ENCODE peak calls at places on chromosomes 7 and 10, in five cellular contexts. One of them, this sample, is unnamed.
A peak's percentile ranks its signal among the peaks of the same experiment; 100 is the strongest.

GRCh38 chr7:30779574-30779973 is 8.4 kb downstream of the MINDY4 start:
- DNase-seq in brain microvascular endothelial cell: no peak
- DNase-seq in C1 segment of cervical spinal cord: no peak
- DNase-seq in activated CD4-positive, alpha-beta memory T cell treated with anti-CD3 and anti-CD28 coated beads, Interleukin-2, amount 10 ng/mL, durations not matched to agents 7 days and 5 days: no peak
- DNase-seq in activated CD4-positive, CD25-positive, alpha-beta regulatory T cell: no peak
- DNase-seq in this sample: no peak

GRCh38 chr7:28958235-28958945 is at the start of gene TRIL:
- DNase-seq in brain microvascular endothelial cell: peak; percentile 45
- DNase-seq in C1 segment of cervical spinal cord: peak; percentile 62
- DNase-seq in activated CD4-positive, alpha-beta memory T cell treated with anti-CD3 and anti-CD28 coated beads, Interleukin-2, amount 10 ng/mL, durations not matched to agents 7 days and 5 days: no peak
- DNase-seq in activated CD4-positive, CD25-positive, alpha-beta regulatory T cell: no peak
- DNase-seq in this sample: peak; percentile 85

GRCh38 chr10:110373059-110373458 is 68.3 kb upstream of the SMNDC1 start:
- DNase-seq in brain microvascular endothelial cell: no peak
- DNase-seq in C1 segment of cervical spinal cord: no peak
- DNase-seq in activated CD4-positive, alpha-beta memory T cell treated with anti-CD3 and anti-CD28 coated beads, Interleukin-2, amount 10 ng/mL, durations not matched to agents 7 days and 5 days: no peak
- DNase-seq in activated CD4-positive, CD25-positive, alpha-beta regulatory T cell: no peak
- DNase-seq in this sample: no peak

GRCh38 chr7:96800824-96801223 is 91.2 kb upstream of the SEM1 start:
- DNase-seq in brain microvascular endothelial cell: no peak
- DNase-seq in C1 segment of cervical spinal cord: no peak
- DNase-seq in activated CD4-positive, alpha-beta memory T cell treated with anti-CD3 and anti-CD28 coated beads, Interleukin-2, amount 10 ng/mL, durations not matched to agents 7 days and 5 days: no peak
- DNase-seq in activated CD4-positive, CD25-positive, alpha-beta regulatory T cell: no peak
- DNase-seq in this sample: no peak

GRCh38 chr7:101905203-101905865 is 87.9 kb downstream of the CUX1 start:
- DNase-seq in brain microvascular endothelial cell: no peak
- DNase-seq in C1 segment of cervical spinal cord: no peak
- DNase-seq in activated CD4-positive, alpha-beta memory T cell treated with anti-CD3 and anti-CD28 coated beads, Interleukin-2, amount 10 ng/mL, durations not matched to agents 7 days and 5 days: no peak
- DNase-seq in activated CD4-positive, CD25-positive, alpha-beta regulatory T cell: no peak
- DNase-seq in this sample: no peak

GRCh38 chr10:73877533-73878160 is 3.3 kb upstream of the CAMK2G start:
- DNase-seq in brain microvascular endothelial cell: no peak
- DNase-seq in C1 segment of cervical spinal cord: no peak
- DNase-seq in activated CD4-positive, alpha-beta memory T cell treated with anti-CD3 and anti-CD28 coated beads, Interleukin-2, amount 10 ng/mL, durations not matched to agents 7 days and 5 days: no peak
- DNase-seq in activated CD4-positive, CD25-positive, alpha-beta regulatory T cell: no peak
- DNase-seq in this sample: no peak

GRCh38 chr7:56199639-56200038 is 83.4 kb upstream of the NUPR2 start:
- DNase-seq in brain microvascular endothelial cell: peak; percentile 1
- DNase-seq in C1 segment of cervical spinal cord: no peak
- DNase-seq in activated CD4-positive, alpha-beta memory T cell treated with anti-CD3 and anti-CD28 coated beads, Interleukin-2, amount 10 ng/mL, durations not matched to agents 7 days and 5 days: no peak
- DNase-seq in activated CD4-positive, CD25-positive, alpha-beta regulatory T cell: no peak
- DNase-seq in this sample: no peak

GRCh38 chr7:28442540-28443420 is 30.5 kb downstream of the CREB5 start:
- DNase-seq in brain microvascular endothelial cell: no peak
- DNase-seq in C1 segment of cervical spinal cord: no peak
- DNase-seq in activated CD4-positive, alpha-beta memory T cell treated with anti-CD3 and anti-CD28 coated beads, Interleukin-2, amount 10 ng/mL, durations not matched to agents 7 days and 5 days: no peak
- DNase-seq in activated CD4-positive, CD25-positive, alpha-beta regulatory T cell: no peak
- DNase-seq in this sample: no peak

GRCh38 chr7:105621617-105622016 is 40.3 kb upstream of the EFCAB10 start:
- DNase-seq in brain microvascular endothelial cell: no peak
- DNase-seq in C1 segment of cervical spinal cord: peak; percentile 5
- DNase-seq in activated CD4-positive, alpha-beta memory T cell treated with anti-CD3 and anti-CD28 coated beads, Interleukin-2, amount 10 ng/mL, durations not matched to agents 7 days and 5 days: no peak
- DNase-seq in activated CD4-positive, CD25-positive, alpha-beta regulatory T cell: no peak
- DNase-seq in this sample: peak; percentile 65

GRCh38 chr10:100319736-100320135 is 10.3 kb downstream of the PKD2L1 start:
- DNase-seq in brain microvascular endothelial cell: no peak
- DNase-seq in C1 segment of cervical spinal cord: no peak
- DNase-seq in activated CD4-positive, alpha-beta memory T cell treated with anti-CD3 and anti-CD28 coated beads, Interleukin-2, amount 10 ng/mL, durations not matched to agents 7 days and 5 days: no peak
- DNase-seq in activated CD4-positive, CD25-positive, alpha-beta regulatory T cell: no peak
- DNase-seq in this sample: no peak

GRCh38 chr10:103416436-103417147 is 20.2 kb downstream of the PDCD11 start:
- DNase-seq in brain microvascular endothelial cell: peak; percentile 60
- DNase-seq in C1 segment of cervical spinal cord: no peak
- DNase-seq in activated CD4-positive, alpha-beta memory T cell treated with anti-CD3 and anti-CD28 coated beads, Interleukin-2, amount 10 ng/mL, durations not matched to agents 7 days and 5 days: peak; percentile 77
- DNase-seq in activated CD4-positive, CD25-positive, alpha-beta regulatory T cell: no peak
- DNase-seq in this sample: peak; percentile 46

GRCh38 chr7:81632418-81632817 is 137.4 kb downstream of the HGF start:
- DNase-seq in brain microvascular endothelial cell: no peak
- DNase-seq in C1 segment of cervical spinal cord: no peak
- DNase-seq in activated CD4-positive, alpha-beta memory T cell treated with anti-CD3 and anti-CD28 coated beads, Interleukin-2, amount 10 ng/mL, durations not matched to agents 7 days and 5 days: no peak
- DNase-seq in activated CD4-positive, CD25-positive, alpha-beta regulatory T cell: no peak
- DNase-seq in this sample: no peak

GRCh38 chr10:69278446-69278963 is at the start of gene HK1:
- DNase-seq in brain microvascular endothelial cell: peak; percentile 45
- DNase-seq in C1 segment of cervical spinal cord: no peak
- DNase-seq in activated CD4-positive, alpha-beta memory T cell treated with anti-CD3 and anti-CD28 coated beads, Interleukin-2, amount 10 ng/mL, durations not matched to agents 7 days and 5 days: no peak
- DNase-seq in activated CD4-positive, CD25-positive, alpha-beta regulatory T cell: no peak
- DNase-seq in this sample: no peak

GRCh38 chr10:107579970-107580369 is 415.5 kb upstream of the SORCS1 start:
- DNase-seq in brain microvascular endothelial cell: no peak
- DNase-seq in C1 segment of cervical spinal cord: no peak
- DNase-seq in activated CD4-positive, alpha-beta memory T cell treated with anti-CD3 and anti-CD28 coated beads, Interleukin-2, amount 10 ng/mL, durations not matched to agents 7 days and 5 days: no peak
- DNase-seq in activated CD4-positive, CD25-positive, alpha-beta regulatory T cell: no peak
- DNase-seq in this sample: no peak

GRCh38 chr7:116560021-116560970 is 35.5 kb downstream of the CAV1 start:
- DNase-seq in brain microvascular endothelial cell: no peak
- DNase-seq in C1 segment of cervical spinal cord: no peak
- DNase-seq in activated CD4-positive, alpha-beta memory T cell treated with anti-CD3 and anti-CD28 coated beads, Interleukin-2, amount 10 ng/mL, durations not matched to agents 7 days and 5 days: no peak
- DNase-seq in activated CD4-positive, CD25-positive, alpha-beta regulatory T cell: no peak
- DNase-seq in this sample: no peak

GRCh38 chr7:158377800-158378623 is 209.6 kb downstream of the PTPRN2 start:
- DNase-seq in brain microvascular endothelial cell: no peak
- DNase-seq in C1 segment of cervical spinal cord: no peak
- DNase-seq in activated CD4-positive, alpha-beta memory T cell treated with anti-CD3 and anti-CD28 coated beads, Interleukin-2, amount 10 ng/mL, durations not matched to agents 7 days and 5 days: no peak
- DNase-seq in activated CD4-positive, CD25-positive, alpha-beta regulatory T cell: no peak
- DNase-seq in this sample: no peak

GRCh38 chr7:137091396-137091795 is 222.9 kb downstream of the CHRM2 start:
- DNase-seq in brain microvascular endothelial cell: peak; percentile 20
- DNase-seq in C1 segment of cervical spinal cord: no peak
- DNase-seq in activated CD4-positive, alpha-beta memory T cell treated with anti-CD3 and anti-CD28 coated beads, Interleukin-2, amount 10 ng/mL, durations not matched to agents 7 days and 5 days: no peak
- DNase-seq in activated CD4-positive, CD25-positive, alpha-beta regulatory T cell: no peak
- DNase-seq in this sample: no peak

GRCh38 chr7:91194841-91195240 is 69.4 kb upstream of the FZD1 start:
- DNase-seq in brain microvascular endothelial cell: no peak
- DNase-seq in C1 segment of cervical spinal cord: no peak
- DNase-seq in activated CD4-positive, alpha-beta memory T cell treated with anti-CD3 and anti-CD28 coated beads, Interleukin-2, amount 10 ng/mL, durations not matched to agents 7 days and 5 days: no peak
- DNase-seq in activated CD4-positive, CD25-positive, alpha-beta regulatory T cell: no peak
- DNase-seq in this sample: no peak

GRCh38 chr7:47153076-47153475 is 428.8 kb downstream of the TNS3 start:
- DNase-seq in brain microvascular endothelial cell: peak; percentile 96
- DNase-seq in C1 segment of cervical spinal cord: no peak
- DNase-seq in activated CD4-positive, alpha-beta memory T cell treated with anti-CD3 and anti-CD28 coated beads, Interleukin-2, amount 10 ng/mL, durations not matched to agents 7 days and 5 days: no peak
- DNase-seq in activated CD4-positive, CD25-positive, alpha-beta regulatory T cell: no peak
- DNase-seq in this sample: no peak

GRCh38 chr7:41855798-41856197 is 152.9 kb upstream of the INHBA start:
- DNase-seq in brain microvascular endothelial cell: no peak
- DNase-seq in C1 segment of cervical spinal cord: no peak
- DNase-seq in activated CD4-positive, alpha-beta memory T cell treated with anti-CD3 and anti-CD28 coated beads, Interleukin-2, amount 10 ng/mL, durations not matched to agents 7 days and 5 days: no peak
- DNase-seq in activated CD4-positive, CD25-positive, alpha-beta regulatory T cell: no peak
- DNase-seq in this sample: no peak

GRCh38 chr10:67119648-67120047 is 193.8 kb downstream of the LRRTM3 start:
- DNase-seq in brain microvascular endothelial cell: peak; percentile 38
- DNase-seq in C1 segment of cervical spinal cord: no peak
- DNase-seq in activated CD4-positive, alpha-beta memory T cell treated with anti-CD3 and anti-CD28 coated beads, Interleukin-2, amount 10 ng/mL, durations not matched to agents 7 days and 5 days: no peak
- DNase-seq in activated CD4-positive, CD25-positive, alpha-beta regulatory T cell: no peak
- DNase-seq in this sample: no peak